ENCODE peak calls at places on chromosomes 12 and 14, in nine cellular contexts. H is NCI-H1092 treated with DMSO at 0.1 percent for 48 hours, B is Daoy, Z is heart right ventricle, F is RWPE1, G is HEK293T, P is astrocyte of the cerebellum, K is substantia nigra, Y is HTR-8/SVneo. V is an unnamed sample.

GRCh38 chr14:58238252-58239247 is 6.1 kb upstream of the PSMA3 start:
- DNase-seq in H (no peak), B (peak), Z (no peak), F (no peak), G (peak), P (no peak), K (no peak), Y (peak), V (no peak)

GRCh38 chr12:10453144-10453543 is at the start of gene KLRC1:
- DNase-seq in H (no peak), B (no peak), Z (no peak), F (peak), G (no peak), P (no peak), K (no peak), Y (no peak), V (no peak)

GRCh38 chr12:68746572-68747180 is 700 bp downstream of the SLC35E3 start:
- DNase-seq in H (no peak), B (peak), Z (peak), F (peak), G (peak), P (peak), K (peak), Y (peak), V (peak)

GRCh38 chr14:102557434-102558226 is 34.8 kb upstream of the RCOR1 start:
- DNase-seq in H (no peak), B (no peak), Z (no peak), F (peak), G (no peak), P (no peak), K (no peak), Y (no peak), V (no peak)

GRCh38 chr14:38561657-38562056 is 305.8 kb upstream of the CLEC14A start:
- DNase-seq in H (no peak), B (no peak), Z (no peak), F (no peak), G (no peak), P (no peak), K (no peak), Y (no peak), V (no peak)

GRCh38 chr14:90536511-90537191 is 139.8 kb downstream of the CALM1 start:
- DNase-seq in H (no peak), B (peak), Z (no peak), F (no peak), G (no peak), P (no peak), K (no peak), Y (no peak), V (no peak)

GRCh38 chr14:103641181-103641580 is 12.2 kb downstream of the KLC1 start:
- DNase-seq in H (no peak), B (peak), Z (no peak), F (no peak), G (no peak), P (peak), K (no peak), Y (no peak), V (no peak)

GRCh38 chr12:91778091-91778819 is 367.4 kb downstream of the BTG1 start:
- DNase-seq in H (no peak), B (peak), Z (no peak), F (no peak), G (no peak), P (no peak), K (no peak), Y (no peak), V (no peak)

GRCh38 chr12:130070017-130070653 is 92.1 kb upstream of the FZD10 start:
- DNase-seq in H (no peak), B (peak), Z (no peak), F (no peak), G (no peak), P (no peak), K (peak), Y (no peak), V (peak)

GRCh38 chr14:84708865-84709264 is 821.1 kb upstream of the FLRT2 start:
- DNase-seq in H (no peak), B (no peak), Z (no peak), F (no peak), G (no peak), P (no peak), K (no peak), Y (no peak), V (no peak)

GRCh38 chr12:45775964-45776363 is 46.5 kb downstream of the ARID2 start:
- DNase-seq in H (no peak), B (no peak), Z (no peak), F (no peak), G (no peak), P (no peak), K (no peak), Y (no peak), V (no peak)

GRCh38 chr12:56300644-56301464 is 724 bp upstream of the CS start:
- DNase-seq in H (no peak), B (no peak), Z (no peak), F (no peak), G (no peak), P (no peak), K (no peak), Y (no peak), V (no peak)

GRCh38 chr12:83641789-83642188 is 955.1 kb downstream of the TMTC2 start:
- DNase-seq in H (no peak), B (no peak), Z (no peak), F (no peak), G (no peak), P (no peak), K (no peak), Y (no peak), V (no peak)

GRCh38 chr14:81406863-81407262 is 6.7 kb upstream of the STON2 start:
- DNase-seq in H (no peak), B (peak), Z (no peak), F (no peak), G (no peak), P (peak), K (no peak), Y (no peak), V (no peak)

GRCh38 chr12:85803231-85803630 is 33.0 kb downstream of the RASSF9 start:
- DNase-seq in H (no peak), B (no peak), Z (no peak), F (no peak), G (no peak), P (no peak), K (no peak), Y (no peak), V (no peak)

GRCh38 chr14:69615471-69616407 is 4.3 kb downstream of the SUSD6 start:
- DNase-seq in H (peak), B (peak), Z (no peak), F (peak), G (no peak), P (peak), K (no peak), Y (no peak), V (peak)

GRCh38 chr12:124428136-124428791 is 133.4 kb downstream of the RFLNA start:
- DNase-seq in H (no peak), B (no peak), Z (peak), F (no peak), G (no peak), P (no peak), K (no peak), Y (no peak), V (peak)

GRCh38 chr12:121568971-121569808 is 11.6 kb downstream of the KDM2B start:
- DNase-seq in H (no peak), B (no peak), Z (peak), F (no peak), G (no peak), P (no peak), K (no peak), Y (no peak), V (peak)

GRCh38 chr12:129719426-129719825 is 184.4 kb downstream of the TMEM132D start:
- DNase-seq in H (no peak), B (peak), Z (no peak), F (no peak), G (no peak), P (no peak), K (no peak), Y (no peak), V (no peak)

GRCh38 chr12:104480826-104481457 is 24.2 kb downstream of the CHST11 start:
- DNase-seq in H (no peak), B (peak), Z (peak), F (no peak), G (no peak), P (no peak), K (no peak), Y (no peak), V (no peak)

GRCh38 chr12:106115450-106115849 is 23.3 kb downstream of the NUAK1 start:
- DNase-seq in H (no peak), B (peak), Z (no peak), F (no peak), G (no peak), P (no peak), K (no peak), Y (no peak), V (no peak)

GRCh38 chr12:123912415-123913385 is 59.9 kb downstream of the CCDC92 start:
- DNase-seq in H (peak), B (no peak), Z (no peak), F (no peak), G (no peak), P (no peak), K (no peak), Y (no peak), V (no peak)

GRCh38 chr14:35122696-35123387 is 490 bp downstream of the PRORP start:
- DNase-seq in H (no peak), B (peak), Z (no peak), F (peak), G (no peak), P (peak), K (no peak), Y (peak), V (no peak)

GRCh38 chr14:69495341-69495921 is 10.9 kb downstream of the PLEKHD1 start:
- DNase-seq in H (no peak), B (no peak), Z (no peak), F (no peak), G (no peak), P (no peak), K (no peak), Y (no peak), V (no peak)

GRCh38 chr12:127632431-127632830 is 634.5 kb upstream of the TMEM132C start:
- DNase-seq in H (no peak), B (no peak), Z (no peak), F (no peak), G (no peak), P (no peak), K (no peak), Y (no peak), V (no peak)

GRCh38 chr14:101845496-101845895 is 84.0 kb downstream of the PPP2R5C start:
- DNase-seq in H (no peak), B (no peak), Z (no peak), F (no peak), G (no peak), P (no peak), K (no peak), Y (no peak), V (no peak)

GRCh38 chr14:77023001-77023996 is 5.2 kb downstream of the IRF2BPL start:
- DNase-seq in H (peak), B (peak), Z (no peak), F (no peak), G (peak), P (no peak), K (no peak), Y (no peak), V (no peak)